ENCODE peak calls at places on chromosomes 5 and 9, in nine cellular contexts. One of them, this sample, is unnamed.

GRCh38 chr5:91499943-91500531 is 116.9 kb upstream of the ARRDC3 start:
- DNase-seq in RPMI7951: peak; percentile 38
- DNase-seq in NCI-H1436: peak; percentile 15
- DNase-seq in AG08396: peak; percentile 25
- DNase-seq in T-helper 9 cell: no peak
- DNase-seq in SW 1271: peak; percentile 20
- DNase-seq in NCI-H82: peak; percentile 67
- DNase-seq in Calu3: peak; percentile 7
- DNase-seq in ELF-1: no peak
- DNase-seq in this sample: no peak

GRCh38 chr9:96619109-96619435 is 571 bp downstream of the CDC14B start:
- DNase-seq in RPMI7951: no peak
- DNase-seq in NCI-H1436: no peak
- DNase-seq in AG08396: no peak
- DNase-seq in T-helper 9 cell: no peak
- DNase-seq in SW 1271: no peak
- DNase-seq in NCI-H82: no peak
- DNase-seq in Calu3: no peak
- DNase-seq in ELF-1: peak; percentile 6
- DNase-seq in this sample: no peak

GRCh38 chr5:129460121-129460950 is at the start of gene ADAMTS19:
- DNase-seq in RPMI7951: no peak
- DNase-seq in NCI-H1436: no peak
- DNase-seq in AG08396: peak; percentile 30
- DNase-seq in T-helper 9 cell: no peak
- DNase-seq in SW 1271: no peak
- DNase-seq in NCI-H82: peak; percentile 22
- DNase-seq in Calu3: peak; percentile 38
- DNase-seq in ELF-1: peak; percentile 71
- DNase-seq in this sample: no peak

GRCh38 chr9:127796899-127797370 is 5.7 kb upstream of the FPGS start:
- DNase-seq in RPMI7951: peak; percentile 84
- DNase-seq in NCI-H1436: no peak
- DNase-seq in AG08396: no peak
- DNase-seq in T-helper 9 cell: no peak
- DNase-seq in SW 1271: no peak
- DNase-seq in NCI-H82: no peak
- DNase-seq in Calu3: no peak
- DNase-seq in ELF-1: no peak
- DNase-seq in this sample: no peak

GRCh38 chr9:6715755-6716643 is 41.8 kb upstream of the KDM4C start:
- DNase-seq in RPMI7951: peak; percentile 51
- DNase-seq in NCI-H1436: peak; percentile 79
- DNase-seq in AG08396: peak; percentile 30
- DNase-seq in T-helper 9 cell: peak; percentile 44
- DNase-seq in SW 1271: no peak
- DNase-seq in NCI-H82: no peak
- DNase-seq in Calu3: peak; percentile 68
- DNase-seq in ELF-1: peak; percentile 82
- DNase-seq in this sample: no peak

GRCh38 chr5:139149477-139150199 is 48.5 kb downstream of the SIL1 start:
- DNase-seq in RPMI7951: no peak
- DNase-seq in NCI-H1436: no peak
- DNase-seq in AG08396: no peak
- DNase-seq in T-helper 9 cell: no peak
- DNase-seq in SW 1271: no peak
- DNase-seq in NCI-H82: no peak
- DNase-seq in Calu3: no peak
- DNase-seq in ELF-1: no peak
- DNase-seq in this sample: no peak

GRCh38 chr5:17185776-17186175 is 31.7 kb upstream of the BASP1 start:
- DNase-seq in RPMI7951: peak; percentile 68
- DNase-seq in NCI-H1436: no peak
- DNase-seq in AG08396: peak; percentile 64
- DNase-seq in T-helper 9 cell: no peak
- DNase-seq in SW 1271: no peak
- DNase-seq in NCI-H82: no peak
- DNase-seq in Calu3: no peak
- DNase-seq in ELF-1: no peak
- DNase-seq in this sample: no peak

GRCh38 chr9:20980713-20981481 is 50.5 kb downstream of the HACD4 start:
- DNase-seq in RPMI7951: peak; percentile 62
- DNase-seq in NCI-H1436: no peak
- DNase-seq in AG08396: peak; percentile 48
- DNase-seq in T-helper 9 cell: no peak
- DNase-seq in SW 1271: no peak
- DNase-seq in NCI-H82: no peak
- DNase-seq in Calu3: no peak
- DNase-seq in ELF-1: no peak
- DNase-seq in this sample: no peak

GRCh38 chr5:121698690-121699089 is 153.0 kb upstream of the FTMT start:
- DNase-seq in RPMI7951: peak; percentile 10
- DNase-seq in NCI-H1436: no peak
- DNase-seq in AG08396: no peak
- DNase-seq in T-helper 9 cell: no peak
- DNase-seq in SW 1271: no peak
- DNase-seq in NCI-H82: no peak
- DNase-seq in Calu3: no peak
- DNase-seq in ELF-1: no peak
- DNase-seq in this sample: no peak

GRCh38 chr5:9437741-9438240 is 108.1 kb downstream of the SEMA5A start:
- DNase-seq in RPMI7951: peak; percentile 91
- DNase-seq in NCI-H1436: no peak
- DNase-seq in AG08396: peak; percentile 32
- DNase-seq in T-helper 9 cell: no peak
- DNase-seq in SW 1271: no peak
- DNase-seq in NCI-H82: no peak
- DNase-seq in Calu3: no peak
- DNase-seq in ELF-1: no peak
- DNase-seq in this sample: no peak

GRCh38 chr5:67268233-67269011 is 71.8 kb upstream of the CD180 start:
- DNase-seq in RPMI7951: peak; percentile 98
- DNase-seq in NCI-H1436: no peak
- DNase-seq in AG08396: peak; percentile 78
- DNase-seq in T-helper 9 cell: no peak
- DNase-seq in SW 1271: no peak
- DNase-seq in NCI-H82: no peak
- DNase-seq in Calu3: no peak
- DNase-seq in ELF-1: peak; percentile 28
- DNase-seq in this sample: no peak